ENCODE peak calls at places on chromosome 21, in four cellular contexts. I, F, C and P are unnamed samples.

GRCh38 chr21:30839304-30839703 is 9.7 kb upstream of the KRTAP7-1 start:
- DNase-seq in I (no peak), F (no peak), C (peak), P (peak)

GRCh38 chr21:29433366-29434059 is 134.8 kb downstream of the BACH1 start:
- DNase-seq in I (no peak), F (no peak), C (no peak), P (no peak)

GRCh38 chr21:38900499-38900898 is 94.8 kb downstream of the ETS2 start:
- DNase-seq in I (no peak), F (no peak), C (no peak), P (no peak)

GRCh38 chr21:33339938-33340337 is 15.2 kb downstream of the IFNAR1 start:
- DNase-seq in I (no peak), F (no peak), C (no peak), P (no peak)

GRCh38 chr21:32515869-32516268 is 69.5 kb downstream of the TCP10L start:
- DNase-seq in I (no peak), F (no peak), C (no peak), P (no peak)

GRCh38 chr21:30434033-30434631 is 4.1 kb downstream of the KRTAP13-4 start:
- DNase-seq in I (no peak), F (no peak), C (peak), P (peak)

GRCh38 chr21:23686737-23687136 is 1920.5 kb downstream of the MRPL39 start:
- DNase-seq in I (no peak), F (no peak), C (no peak), P (no peak)

GRCh38 chr21:38869946-38870345 is 64.2 kb downstream of the ETS2 start:
- DNase-seq in I (no peak), F (no peak), C (no peak), P (no peak)

GRCh38 chr21:29164330-29164942 is 34.0 kb downstream of the MAP3K7CL start:
- DNase-seq in I (no peak), F (no peak), C (peak), P (peak)

GRCh38 chr21:38472709-38473108 is 25.6 kb downstream of the ERG start:
- DNase-seq in I (peak), F (no peak), C (no peak), P (no peak)

GRCh38 chr21:37675202-37675801 is 241.0 kb downstream of the KCNJ6 start:
- DNase-seq in I (no peak), F (peak), C (peak), P (peak)

DNA sequence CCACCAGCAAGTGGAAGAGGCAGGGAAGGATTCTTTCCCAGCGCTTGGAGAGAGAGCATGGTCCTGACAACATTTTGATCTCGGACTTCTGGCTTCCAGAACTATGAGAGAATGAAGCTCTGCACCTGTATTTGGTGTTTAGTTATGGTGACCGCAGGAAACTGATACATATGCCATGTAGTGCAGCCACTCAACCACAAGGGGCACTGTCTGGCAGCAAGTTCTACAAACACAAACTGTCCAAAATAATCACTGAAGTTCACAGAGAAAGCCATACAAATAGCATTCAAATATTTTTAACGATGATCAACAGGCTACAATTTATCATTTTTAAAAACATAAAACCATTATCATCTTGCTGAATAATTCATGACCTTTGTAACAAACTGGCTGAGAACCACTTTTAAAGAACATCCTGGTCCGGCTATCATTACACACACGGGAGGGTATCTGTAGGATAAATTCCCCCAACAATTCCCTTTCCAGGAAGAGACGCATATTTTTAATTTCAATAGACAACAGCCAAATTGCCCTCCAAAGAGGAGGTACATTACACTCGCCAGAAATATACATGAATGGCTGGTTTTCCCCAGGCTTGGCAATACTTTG is 9.3 kb upstream of the CBR3 start:
- DNase-seq in I (no peak), F (peak), C (peak), P (peak)
- H3K4me3 ChIP-seq in I (no peak), F (no peak), C (no peak), P (no peak)

GRCh38 chr21:41229527-41230248 is 61.7 kb downstream of the BACE2 start:
- DNase-seq in I (no peak), F (no peak), C (no peak), P (no peak)
- H3K4me3 ChIP-seq in I (no peak), F (no peak), C (no peak), P (no peak)

GRCh38 chr21:34528131-34528561 is 16.1 kb upstream of the KCNE1 start:
- DNase-seq in I (no peak), F (no peak), C (no peak), P (no peak)

GRCh38 chr21:34526618-34527290 is 14.7 kb upstream of the KCNE1 start:
- DNase-seq in I (peak), F (peak), C (peak), P (no peak)

GRCh38 chr21:34524671-34525601 is 12.9 kb upstream of the KCNE1 start:
- DNase-seq in I (no peak), F (no peak), C (no peak), P (no peak)

GRCh38 chr21:34523019-34523418 is 11.0 kb upstream of the KCNE1 start:
- DNase-seq in I (no peak), F (no peak), C (no peak), P (no peak)

DNA sequence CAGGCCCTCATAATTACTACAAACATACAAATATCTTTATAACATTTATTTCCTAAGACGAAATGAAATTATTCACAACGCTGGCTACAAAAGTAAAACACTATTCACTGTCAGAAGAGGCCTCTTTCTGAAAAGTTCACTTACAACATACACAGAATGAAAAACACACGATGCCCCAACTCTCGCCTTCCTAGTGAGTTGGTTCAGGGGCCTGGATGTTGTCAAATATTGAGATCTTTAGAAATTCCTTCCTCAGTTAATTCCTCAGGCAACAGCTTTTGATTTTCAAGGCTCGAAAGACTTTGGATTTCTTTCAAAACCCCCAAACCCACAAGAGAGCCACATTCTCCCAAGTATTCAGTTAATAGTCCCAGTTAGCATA is 14.2 kb upstream of the KCNE1 start:
- DNase-seq in I (no peak), F (no peak), C (no peak), P (no peak)
- H3K4me3 ChIP-seq in I (peak), F (peak), C (peak), P (peak)

GRCh38 chr21:44485796-44486195 is 30.5 kb downstream of the LRRC3 start:
- DNase-seq in I (no peak), F (no peak), C (no peak), P (no peak)
- H3K4me3 ChIP-seq in I (peak), F (no peak), C (no peak), P (no peak)